ENCODE peak calls at places on chromosome 15, in six cellular contexts. M is fibroblast of lung, N is GM23248, W is HepG2, R is IMR-90, C is hepatocyte. G is an unnamed sample. For H4K20me1, the result is how much of the 10 kb centered on the place peaks cover.

GRCh38 chr15:73605759-73606423 is 27.3 kb downstream of the NPTN start:
- DNase-seq in W (no peak), R (no peak), M (no peak), N (no peak), C (no peak), G (no peak)

GRCh38 chr15:32956006-32956405 is 238.2 kb downstream of the GREM1 start:
- DNase-seq in W (peak), M (peak), R (peak), N (peak), C (peak), G (peak)

GRCh38 chr15:73965094-73965729 is 26.9 kb downstream of the STOML1 start:
- DNase-seq in N (peak), W (no peak), M (no peak), R (no peak), C (no peak), G (no peak)

GRCh38 chr15:44662478-44663409 is 718 bp downstream of the SPG11 start:
- DNase-seq in R (peak), C (peak), M (peak), N (peak), W (peak), G (no peak)

GRCh38 chr15:32704343-32705076 is 13.3 kb upstream of the GREM1 start:
- DNase-seq in C (no peak), R (peak), W (no peak), N (peak), M (peak), G (no peak)

GRCh38 chr15:73969151-73969759 is 22.8 kb downstream of the STOML1 start:
- DNase-seq in C (no peak), M (no peak), W (no peak), R (no peak), N (peak), G (no peak)

GRCh38 chr15:65101891-65102708 is 12.9 kb downstream of the UBAP1L start:
- DNase-seq in N (no peak), W (no peak), M (no peak), C (no peak), R (no peak), G (no peak)

GRCh38 chr15:99732711-99733267 is 448 bp downstream of the LYSMD4 start:
- DNase-seq in C (peak), W (no peak), N (no peak), M (no peak), R (no peak), G (no peak)

GRCh38 chr15:44712108-44713005 is 1.0 kb downstream of the B2M start:
- DNase-seq in N (peak), W (peak), C (peak), R (peak), M (peak), G (peak)

GRCh38 chr15:70362911-70363310 is 265.2 kb upstream of the TLE3 start:
- DNase-seq in M (peak), C (peak), R (peak), N (peak), W (peak), G (peak)

GRCh38 chr15:70528270-70528706 is 235.1 kb downstream of the UACA start:
- DNase-seq in C (peak), N (peak), W (peak), R (peak), M (peak), G (peak)

DNA sequence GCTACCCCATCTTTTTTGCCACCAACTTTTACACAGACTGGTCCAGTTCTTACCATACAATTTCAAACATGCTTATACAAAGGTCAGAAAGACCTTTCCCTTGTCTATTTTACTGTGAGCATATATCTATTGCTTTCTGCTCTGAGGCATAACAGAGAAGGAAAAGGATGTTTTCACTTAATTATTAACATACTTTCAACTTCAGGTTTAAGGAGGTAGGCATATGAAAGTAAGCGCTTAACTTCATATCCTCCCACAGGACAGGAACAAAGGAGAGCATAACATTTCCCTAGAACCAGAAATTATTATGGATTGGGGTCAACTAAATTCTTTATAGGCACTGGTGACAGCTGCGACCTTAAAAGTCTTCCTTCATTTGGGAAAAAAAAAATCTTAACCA is 1.1 kb downstream of the MYEF2 start:
- DNase-seq in M (no peak), R (no peak), W (no peak), C (no peak), N (no peak), G (no peak)
- H4K20me1 ChIP-seq in M (under half), R (under half), W (under half), C (under half), N (under half), G (under half)

GRCh38 chr15:75195766-75196241 is 5.9 kb upstream of the C15orf39 start:
- DNase-seq in W (no peak), R (no peak), N (no peak), M (no peak), C (peak), G (no peak)
- H3K4me3 ChIP-seq in W (no peak), R (no peak), N (no peak), M (no peak), C (no peak), G (no peak)

GRCh38 chr15:31353931-31354330 is 27.3 kb downstream of the KLF13 start:
- DNase-seq in M (peak), R (no peak), W (no peak), C (no peak), N (peak), G (no peak)

GRCh38 chr15:31350771-31351170 is 24.1 kb downstream of the KLF13 start:
- DNase-seq in N (no peak), W (no peak), M (no peak), R (no peak), C (no peak), G (no peak)

GRCh38 chr15:31349233-31350141 is 22.9 kb downstream of the KLF13 start:
- DNase-seq in W (no peak), N (no peak), C (no peak), R (no peak), M (no peak), G (no peak)

GRCh38 chr15:31352283-31352880 is 25.7 kb downstream of the KLF13 start:
- DNase-seq in M (peak), C (no peak), W (no peak), R (peak), N (peak), G (no peak)

GRCh38 chr15:31352911-31353811 is 26.5 kb downstream of the KLF13 start:
- DNase-seq in M (peak), R (peak), C (peak), W (no peak), N (peak), G (peak)
- H4K20me1 ChIP-seq in M (under half), R (under half), C (half or more), W (under half), N (under half), G (under half)

GRCh38 chr15:29032229-29032625 is 146.5 kb downstream of the APBA2 start:
- DNase-seq in N (no peak), W (no peak), R (no peak), C (no peak), M (no peak), G (no peak)
- H3K4me3 ChIP-seq in N (no peak), W (no peak), R (no peak), C (no peak), M (no peak), G (no peak)

GRCh38 chr15:29800441-29801366 is 21.6 kb downstream of the TJP1 start:
- DNase-seq in W (no peak), N (no peak), M (no peak), C (no peak), R (no peak), G (peak)
- H4K20me1 ChIP-seq in W (under half), N (under half), M (under half), C (under half), R (under half), G (under half)

GRCh38 chr15:61112231-61112630 is 116.9 kb downstream of the RORA start:
- DNase-seq in W (no peak), M (no peak), C (no peak), N (no peak), R (no peak), G (no peak)
- H3K4me3 ChIP-seq in W (no peak), M (no peak), C (no peak), N (no peak), R (no peak), G (no peak)

GRCh38 chr15:76347507-76348055 is 11.0 kb downstream of the ISL2 start:
- DNase-seq in W (no peak), R (no peak), M (no peak), N (no peak), C (peak), G (no peak)

GRCh38 chr15:76343313-76343996 is 6.9 kb downstream of the ISL2 start:
- DNase-seq in R (no peak), N (no peak), C (no peak), W (no peak), M (no peak), G (no peak)

GRCh38 chr15:76346666-76347506 is 10.3 kb downstream of the ISL2 start:
- DNase-seq in R (peak), N (no peak), C (peak), W (no peak), M (peak), G (peak)

GRCh38 chr15:76345880-76346665 is 9.5 kb downstream of the ISL2 start:
- DNase-seq in M (no peak), C (peak), R (no peak), N (peak), W (peak), G (no peak)

GRCh38 chr15:76345269-76345879 is 8.8 kb downstream of the ISL2 start:
- DNase-seq in M (no peak), N (no peak), R (no peak), C (no peak), W (no peak), G (no peak)
- H4K20me1 ChIP-seq in M (under half), N (under half), R (under half), C (under half), W (under half), G (under half)

GRCh38 chr15:68615301-68615700 is 36.5 kb downstream of the CORO2B start:
- DNase-seq in R (no peak), C (no peak), M (no peak), N (no peak), W (no peak), G (no peak)

GRCh38 chr15:68615811-68616210 is 37.0 kb downstream of the CORO2B start:
- DNase-seq in C (no peak), R (no peak), N (no peak), M (no peak), W (no peak), G (no peak)

GRCh38 chr15:68612979-68613740 is 34.4 kb downstream of the CORO2B start:
- DNase-seq in M (no peak), C (no peak), W (no peak), N (peak), R (peak), G (no peak)

GRCh38 chr15:68616397-68616796 is 37.6 kb downstream of the CORO2B start:
- DNase-seq in C (no peak), N (no peak), W (no peak), M (peak), R (no peak), G (no peak)

DNA sequence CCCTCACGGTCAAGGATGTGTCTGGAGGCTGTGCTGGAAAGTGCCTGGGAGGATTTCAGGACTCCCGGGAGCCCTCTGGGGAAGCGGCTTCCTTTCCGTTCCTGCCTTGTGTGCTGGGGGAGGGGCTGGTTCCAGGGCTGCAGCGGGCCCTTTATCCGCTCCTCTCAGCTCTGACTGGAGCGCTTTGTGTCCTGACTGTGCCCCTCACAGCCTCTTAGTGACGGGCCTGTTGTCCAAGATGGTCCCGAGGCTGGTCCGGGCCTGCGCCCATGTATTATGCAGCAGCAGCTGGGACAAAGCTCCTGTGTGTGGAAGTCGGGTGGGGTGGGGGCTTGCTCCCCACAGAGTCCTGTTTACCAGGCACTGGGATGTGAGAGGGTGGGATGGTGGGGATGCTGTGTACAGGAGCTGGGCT is 35.8 kb downstream of the CORO2B start:
- DNase-seq in C (no peak), R (no peak), W (no peak), M (no peak), N (no peak), G (no peak)
- H3K4me3 ChIP-seq in C (no peak), R (no peak), W (no peak), M (no peak), N (no peak), G (no peak)